ENCODE peak calls at places on chromosomes 16 and 17, in eight cellular contexts. M is upper lobe of right lung; K is NCI-H1092; Q is fibroblast of gingiva; W is activated T-helper 9 cell treated with anti-CD3 and anti-CD28 coated beads, Interleukin-2, amount 50 U/mL, for 16 hours; Y is germinal center; G is CD4-positive, alpha-beta T cell; I is stimulated activated CD4-positive, alpha-beta T cell treated with anti-CD3 and anti-CD28 coated beads, Interleukin-2, amount 100 ng/mL, for 48 hours. V is an unnamed sample.

GRCh38 chr16:67156146-67156844 is 3.4 kb downstream of the TRADD start:
- DNase-seq in Q (no peak), Y (no peak), G (no peak), K (no peak), M (no peak), W (no peak), I (no peak), V (no peak)

GRCh38 chr17:41404024-41404651 is 6.7 kb upstream of the KRT31 start:
- DNase-seq in Y (no peak), I (peak), Q (peak), M (no peak), G (no peak), K (no peak), W (peak), V (no peak)

GRCh38 chr16:1530349-1530882 is 3.0 kb upstream of the TMEM204 start:
- DNase-seq in I (no peak), W (no peak), G (no peak), Y (no peak), Q (no peak), M (no peak), K (no peak), V (no peak)

GRCh38 chr17:13321932-13322701 is 279.6 kb downstream of the HS3ST3A1 start:
- DNase-seq in M (no peak), G (no peak), Q (no peak), I (no peak), K (no peak), W (no peak), Y (no peak), V (no peak)

GRCh38 chr17:1627987-1628855 is at the start of gene SLC43A2:
- DNase-seq in Q (peak), K (peak), I (peak), Y (peak), G (peak), W (peak), M (peak), V (peak)

GRCh38 chr16:31696968-31697743 is 169.5 kb downstream of the AHSP start:
- DNase-seq in K (peak), Q (peak), Y (no peak), I (no peak), M (no peak), W (no peak), G (no peak), V (no peak)

GRCh38 chr16:23679274-23679985 is 741 bp downstream of the PLK1 start:
- DNase-seq in I (peak), G (no peak), Y (peak), W (no peak), Q (no peak), M (no peak), K (peak), V (no peak)

GRCh38 chr17:74738051-74738996 is 1.3 kb downstream of the RAB37 start:
- DNase-seq in K (no peak), Q (no peak), W (peak), M (no peak), Y (peak), G (peak), I (no peak), V (peak)

GRCh38 chr16:1331712-1332617 is 1.5 kb upstream of the BAIAP3 start:
- DNase-seq in G (no peak), K (peak), I (no peak), M (peak), Y (peak), Q (peak), W (no peak), V (peak)

GRCh38 chr17:19579192-19579668 is 45.6 kb downstream of the SLC47A1 start:
- DNase-seq in Y (no peak), M (no peak), W (no peak), I (no peak), Q (no peak), G (no peak), K (no peak), V (no peak)

GRCh38 chr17:70168979-70169706 is at the start of gene KCNJ2:
- DNase-seq in Q (peak), W (no peak), Y (peak), G (no peak), I (peak), M (peak), K (peak), V (no peak)

GRCh38 chr16:49597796-49598195 is 224.2 kb downstream of the C16orf78 start:
- DNase-seq in Q (no peak), G (no peak), K (no peak), Y (no peak), I (no peak), M (no peak), W (no peak), V (no peak)

GRCh38 chr17:9940826-9941225 is 35.8 kb upstream of the RCVRN start:
- DNase-seq in G (no peak), K (no peak), I (no peak), W (no peak), M (no peak), Q (no peak), Y (no peak), V (no peak)

GRCh38 chr17:48330386-48330785 is 99.6 kb downstream of the SKAP1 start:
- DNase-seq in Y (no peak), K (no peak), G (no peak), W (no peak), M (no peak), I (no peak), Q (no peak), V (no peak)

GRCh38 chr17:50219939-50220465 is 18.6 kb upstream of the COL1A1 start:
- DNase-seq in I (no peak), Y (no peak), M (no peak), W (no peak), K (no peak), G (no peak), Q (peak), V (no peak)